ENCODE peak calls at places on chromosomes 13 and 19, in eight cellular contexts. H is GM12892, V is endothelial cell of umbilical vein, C is breast epithelium, Q is tibial nerve, F is transverse colon, K is esophagus squamous epithelium, X is lower leg skin. L is an unnamed sample.

GRCh38 chr19:48630289-48631036 is 6.7 kb downstream of the DBP start:
- DNase-seq in H (no peak), X (no peak), C (no peak), F (peak; percentile 82), Q (no peak), V (peak; percentile 70), K (no peak), L (no peak)

GRCh38 chr13:94712287-94712811 is at the start of gene SOX21:
- DNase-seq in H (no peak), F (no peak), Q (no peak), K (no peak), X (peak; percentile 44), C (no peak), V (peak; percentile 23), L (no peak)

GRCh38 chr13:100808330-100808729 is 133.7 kb upstream of the TMTC4 start:
- DNase-seq in K (no peak), V (no peak), Q (no peak), C (no peak), F (no peak), H (no peak), X (no peak), L (no peak)

GRCh38 chr13:97502192-97502591 is 68.2 kb downstream of the RAP2A start:
- DNase-seq in V (no peak), C (no peak), Q (no peak), F (no peak), H (no peak), X (no peak), K (no peak), L (peak; percentile 12)

GRCh38 chr19:32404213-32404938 is 1.2 kb upstream of the DPY19L3 start:
- DNase-seq in F (no peak), Q (no peak), C (no peak), H (no peak), X (no peak), K (no peak), V (no peak), L (no peak)

GRCh38 chr19:43469160-43469480 is 3.7 kb upstream of the LYPD3 start:
- DNase-seq in C (no peak), Q (no peak), F (no peak), V (no peak), K (no peak), H (no peak), X (no peak), L (no peak)

GRCh38 chr19:843180-843835 is 2.5 kb downstream of the PRTN3 start:
- DNase-seq in K (no peak), H (no peak), Q (no peak), V (no peak), F (no peak), X (no peak), C (no peak), L (peak; percentile 44)

GRCh38 chr13:76822691-76823267 is 63.4 kb downstream of the KCTD12 start:
- DNase-seq in F (no peak), V (peak; percentile 71), Q (no peak), K (no peak), C (no peak), H (no peak), X (no peak), L (no peak)

GRCh38 chr19:29410974-29411615 is 114.7 kb upstream of the VSTM2B start:
- DNase-seq in F (no peak), H (no peak), K (no peak), C (no peak), X (no peak), Q (no peak), V (no peak), L (no peak)

DNA sequence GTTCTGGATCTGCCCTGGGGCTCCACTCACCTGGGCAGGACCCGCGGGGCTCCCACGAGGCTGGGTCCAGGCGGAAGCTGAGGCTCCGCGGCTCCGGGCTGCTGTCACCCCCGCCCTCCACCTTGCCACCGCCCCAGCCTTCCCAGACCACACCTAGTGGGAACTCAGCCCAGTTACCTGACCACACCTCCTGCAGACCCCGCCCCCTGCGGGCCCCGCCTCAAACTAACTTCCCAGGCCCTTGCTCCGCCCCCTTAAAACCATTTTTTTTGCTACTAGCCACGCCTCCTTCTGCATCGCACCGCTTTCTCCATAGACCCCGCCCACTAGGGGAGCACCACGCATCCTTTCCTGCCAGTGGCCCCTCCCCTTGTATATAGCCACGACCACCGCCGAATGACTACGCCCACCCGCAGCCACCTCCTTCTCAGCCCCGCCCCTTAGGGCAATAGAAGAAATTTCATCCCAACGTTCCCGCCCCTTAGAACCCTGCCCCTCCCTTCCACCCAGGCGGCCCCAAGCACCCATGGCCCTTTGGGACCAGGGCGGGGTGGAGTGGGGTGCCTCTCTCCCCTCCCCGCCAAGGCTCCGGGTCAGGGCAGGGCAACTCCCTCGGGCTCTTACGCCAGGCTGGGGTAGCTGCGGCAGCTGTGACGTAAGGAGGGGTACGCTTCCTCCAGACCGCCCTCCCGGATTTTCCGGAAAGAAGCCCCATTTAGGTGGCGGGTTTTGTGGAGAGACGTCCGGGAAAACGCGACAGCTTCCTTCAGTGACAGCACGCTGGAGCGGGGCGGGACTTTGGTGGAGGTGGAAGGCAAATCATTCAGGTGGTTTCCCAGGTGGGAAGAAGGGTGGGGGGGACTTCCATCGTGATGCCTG is at the start of gene SH2D3A:
- DNase-seq in Q (no peak), F (peak; percentile 98), H (peak; percentile 86), C (peak; percentile 94), K (peak; percentile 66), X (peak; percentile 87), V (peak; percentile 37), L (peak; percentile 97)
- TF ChIP-seq POLR2A in Q (no peak), F (peak; percentile 95), H (peak; percentile 16), C (peak; percentile 39), K (peak; percentile 67), X (no peak), V (no peak), L (peak; percentile 84)

GRCh38 chr19:4703671-4704316 is 19.8 kb downstream of the DPP9 start:
- DNase-seq in K (no peak), C (no peak), F (no peak), H (no peak), X (no peak), V (no peak), Q (no peak), L (no peak)

GRCh38 chr19:4704317-4704673 is 19.3 kb downstream of the DPP9 start:
- DNase-seq in X (no peak), H (no peak), F (no peak), Q (no peak), V (no peak), K (no peak), C (no peak), L (no peak)

GRCh38 chr19:4707956-4708650 is 15.5 kb downstream of the DPP9 start:
- DNase-seq in X (no peak), V (no peak), F (peak; percentile 36), K (no peak), H (no peak), Q (no peak), C (peak; percentile 83), L (peak; percentile 62)

GRCh38 chr19:4707322-4707721 is 16.3 kb downstream of the DPP9 start:
- DNase-seq in H (no peak), X (no peak), C (no peak), V (no peak), K (no peak), F (no peak), Q (no peak), L (no peak)

DNA sequence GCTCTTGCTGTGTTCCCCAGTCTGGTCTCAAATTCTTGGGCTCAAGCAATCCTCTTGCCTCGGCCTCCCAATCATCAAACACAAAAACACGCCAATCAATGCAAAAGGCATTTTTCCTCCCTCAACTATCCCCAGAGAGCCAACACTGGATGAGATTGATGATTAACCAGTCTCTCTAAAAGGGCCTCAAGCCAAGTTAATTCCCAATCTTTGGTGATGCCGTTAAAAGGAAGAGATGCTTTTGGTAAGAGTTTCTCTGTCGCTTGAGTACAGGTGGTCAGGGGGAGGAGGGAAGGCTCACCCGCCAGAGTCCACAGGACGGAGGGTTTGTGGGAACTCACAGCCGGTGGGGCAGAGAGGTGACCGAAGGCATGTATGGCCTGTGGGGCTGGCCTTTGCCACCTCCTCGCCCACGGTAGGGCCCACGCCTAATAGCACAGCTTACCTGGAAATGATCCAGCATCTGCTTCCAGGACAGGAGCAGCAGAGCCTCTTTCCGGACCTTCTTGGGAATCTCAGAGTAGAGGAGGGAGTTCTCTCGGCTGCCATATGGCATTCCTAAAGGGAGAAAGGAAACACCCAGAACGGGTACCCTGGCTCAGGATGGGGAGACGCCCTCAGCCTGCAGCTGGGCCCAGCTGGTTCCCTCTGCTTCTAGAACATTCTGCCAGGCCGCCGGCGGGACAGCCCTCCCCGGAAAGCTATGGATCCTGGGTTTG is 18.1 kb downstream of the DPP9 start:
- DNase-seq in F (no peak), C (peak; percentile 56), H (no peak), V (no peak), Q (no peak), X (no peak), K (no peak), L (no peak)
- TF ChIP-seq POLR2A in F (no peak), C (no peak), H (no peak), V (no peak), Q (no peak), X (no peak), K (no peak), L (no peak)

GRCh38 chr19:4909172-4909896 is at the start of gene UHRF1:
- DNase-seq in K (no peak), X (no peak), Q (no peak), H (no peak), F (peak; percentile 11), C (no peak), V (no peak), L (no peak)
- TF ChIP-seq POLR2A in K (peak; percentile 8), X (no peak), Q (no peak), H (peak; percentile 70), F (no peak), C (no peak), V (peak; percentile 34), L (no peak)

GRCh38 chr13:19958119-19959111 is at the start of gene ZMYM2:
- DNase-seq in X (peak; percentile 97), F (peak; percentile 99), V (peak; percentile 97), Q (peak; percentile 96), C (peak; percentile 97), H (peak; percentile 88), K (peak; percentile 78), L (peak; percentile 98)
- TF ChIP-seq POLR2A in X (no peak), F (peak; percentile 86), V (peak; percentile 72), Q (peak; percentile 66), C (peak; percentile 71), H (no peak), K (peak; percentile 79), L (peak; percentile 80)

DNA sequence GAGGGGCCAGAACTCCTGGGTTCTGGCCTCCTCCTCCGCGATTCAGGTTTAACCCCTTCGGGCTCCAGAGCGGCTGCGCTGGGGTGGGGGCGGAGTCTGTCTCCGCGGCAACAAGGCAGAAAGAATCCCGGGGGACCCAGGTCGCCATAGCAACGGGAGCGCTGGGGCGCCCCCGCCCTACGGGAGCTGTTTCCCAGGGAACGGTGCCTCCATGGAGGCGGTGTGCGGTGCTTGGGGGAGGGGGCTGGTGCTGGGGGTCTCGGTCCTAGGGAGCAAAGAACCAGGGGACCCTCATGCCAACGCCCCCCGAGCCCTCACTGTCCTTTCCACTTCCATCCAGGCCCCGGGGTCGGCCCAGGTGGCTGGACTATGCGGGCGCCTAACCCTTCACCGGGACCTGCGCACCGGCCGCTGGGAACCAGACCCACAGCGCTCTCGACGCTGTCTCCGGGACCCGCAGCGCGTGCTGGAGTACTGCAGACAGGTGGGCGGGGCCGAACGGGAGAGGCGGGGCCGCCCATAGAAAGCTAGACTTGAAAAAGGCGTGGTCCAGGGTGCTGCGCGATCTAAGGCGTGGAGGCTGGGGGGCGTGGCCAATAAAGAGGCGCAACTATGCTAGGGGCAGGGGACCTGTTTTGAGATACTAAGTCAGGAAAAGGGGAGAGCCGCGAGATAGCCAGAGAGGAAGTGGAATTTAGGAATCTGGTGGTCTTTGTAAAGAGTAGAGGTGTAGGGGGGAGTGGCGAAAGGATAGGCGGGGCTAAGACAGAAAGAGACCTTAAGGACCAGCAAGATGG is 1.2 kb downstream of the APLP1 start:
- DNase-seq in H (peak; percentile 68), K (no peak), X (peak; percentile 29), F (peak; percentile 70), C (peak; percentile 42), Q (no peak), V (peak; percentile 80), L (peak; percentile 85)
- TF ChIP-seq POLR2A in H (no peak), K (no peak), X (no peak), F (no peak), C (no peak), Q (no peak), V (no peak), L (peak; percentile 43)